ENCODE peak calls at places on chromosomes 5 and 9, in four cellular contexts. S is K562, N is H1, P is HepG2. Z is an unnamed sample.

GRCh38 chr5:138849439-138849838 is 25.7 kb downstream of the LRRTM2 start:
- DNase-seq in N (no peak), P (no peak), S (no peak), Z (no peak)

GRCh38 chr5:74286734-74287705 is 353.5 kb downstream of the ENC1 start:
- DNase-seq in P (no peak), S (no peak), N (no peak), Z (no peak)

GRCh38 chr5:150502106-150502505 is 5.8 kb upstream of the NDST1 start:
- DNase-seq in P (no peak), N (no peak), S (no peak), Z (no peak)

GRCh38 chr5:35822541-35822940 is 34.1 kb upstream of the IL7R start:
- DNase-seq in P (no peak), N (no peak), S (no peak), Z (no peak)

GRCh38 chr5:13659391-13659790 is 285.1 kb downstream of the DNAH5 start:
- DNase-seq in N (no peak), S (no peak), P (no peak), Z (no peak)

GRCh38 chr5:168066536-168067208 is 224.8 kb upstream of the WWC1 start:
- DNase-seq in N (no peak), P (no peak), S (no peak), Z (no peak)

GRCh38 chr9:97502222-97502983 is 937 bp downstream of the TMOD1 start:
- DNase-seq in S (peak; percentile 41), P (no peak), N (peak; percentile 75), Z (no peak)

GRCh38 chr5:97499605-97500004 is 316.6 kb upstream of the RIOK2 start:
- DNase-seq in N (no peak), S (no peak), P (no peak), Z (no peak)

GRCh38 chr5:37208883-37209808 is 40.0 kb downstream of the CPLANE1 start:
- DNase-seq in S (no peak), N (no peak), P (no peak), Z (no peak)

GRCh38 chr5:134100283-134101011 is 14.0 kb upstream of the TCF7 start:
- DNase-seq in S (no peak), P (no peak), N (peak; percentile 65), Z (no peak)

GRCh38 chr9:85723220-85723619 is 18.5 kb downstream of the AGTPBP1 start:
- DNase-seq in N (peak; percentile 77), S (no peak), P (peak; percentile 90), Z (no peak)

DNA sequence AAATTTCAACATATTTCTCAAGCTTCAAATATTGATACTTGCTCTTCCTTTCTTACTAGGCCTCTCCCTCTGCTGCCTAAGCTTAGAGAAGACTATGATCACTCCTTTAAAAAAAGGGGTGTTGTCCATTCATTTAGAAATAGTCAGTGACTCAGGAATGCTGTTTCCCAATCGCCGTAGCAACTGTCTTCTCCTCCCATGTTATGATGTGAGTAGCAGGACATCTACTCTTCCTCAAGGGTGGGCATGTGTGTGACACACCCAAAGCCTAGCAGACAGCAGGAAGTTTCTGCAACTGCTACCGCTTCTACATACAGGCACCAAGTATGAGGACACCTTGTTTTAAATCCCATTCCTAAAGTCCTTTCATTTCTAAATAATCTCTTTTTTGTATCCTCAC is 14.5 kb downstream of the DIAPH1 start:
- DNase-seq in N (no peak), P (peak; percentile 68), S (peak; percentile 86), Z (peak; percentile 70)
- TF ChIP-seq POLR2AphosphoS5 in N (no peak), P (no peak), S (peak; percentile 63), Z (no peak)

DNA sequence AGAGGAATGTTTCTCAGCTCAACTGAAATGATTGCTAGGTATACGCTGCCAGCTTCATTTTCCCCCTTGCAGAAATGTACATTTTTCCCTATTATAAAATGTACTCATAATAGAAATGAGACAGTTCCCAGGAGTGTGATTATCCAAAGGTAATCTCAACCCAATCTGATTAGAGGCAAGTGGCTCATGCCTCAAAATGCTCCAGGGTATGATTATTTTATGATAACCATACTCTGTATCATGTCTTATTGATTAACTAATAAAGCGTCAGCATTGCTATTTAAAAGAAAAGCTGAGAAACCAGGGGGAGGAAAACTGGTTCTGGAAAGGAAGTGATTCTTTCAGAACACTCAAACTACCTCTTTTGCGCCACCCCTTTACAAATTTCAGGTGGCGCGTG is 55.0 kb upstream of the SMIM15 start:
- DNase-seq in S (no peak), P (no peak), N (no peak), Z (no peak)
- TF ChIP-seq FOSL1 in S (no peak), P (no peak), N (no peak), Z (no peak)

GRCh38 chr9:19102631-19103345 is at the start of gene HAUS6:
- DNase-seq in P (peak; percentile 93), N (peak; percentile 88), S (peak; percentile 95), Z (peak; percentile 91)
- H3K4me3 ChIP-seq in P (peak within 1 kb of the TSS; percentile 81), N (peak within 1 kb of the TSS; percentile 100), S (peak within 1 kb of the TSS; percentile 89), Z (peak within 1 kb of the TSS; percentile 98)

GRCh38 chr5:94903719-94904118 is 285.2 kb downstream of the SLF1 start:
- DNase-seq in P (no peak), S (no peak), N (no peak), Z (no peak)
- TF ChIP-seq POLR2AphosphoS5 in P (no peak), S (no peak), N (no peak), Z (no peak)

GRCh38 chr5:81718300-81718699 is 32.6 kb downstream of the SSBP2 start:
- DNase-seq in S (peak; percentile 58), N (no peak), P (no peak), Z (no peak)
- TF ChIP-seq FOSL1 in S (no peak), N (no peak), P (no peak), Z (no peak)

GRCh38 chr5:124652892-124653441 is 93.5 kb downstream of the ZNF608 start:
- DNase-seq in S (no peak), N (no peak), P (no peak), Z (no peak)

GRCh38 chr5:124654418-124654817 is 92.0 kb downstream of the ZNF608 start:
- DNase-seq in S (peak; percentile 81), N (no peak), P (no peak), Z (no peak)

GRCh38 chr5:124658867-124659557 is 87.4 kb downstream of the ZNF608 start:
- DNase-seq in P (no peak), S (peak; percentile 61), N (no peak), Z (no peak)

GRCh38 chr5:124655211-124655880 is 91.1 kb downstream of the ZNF608 start:
- DNase-seq in P (no peak), S (no peak), N (no peak), Z (no peak)

DNA sequence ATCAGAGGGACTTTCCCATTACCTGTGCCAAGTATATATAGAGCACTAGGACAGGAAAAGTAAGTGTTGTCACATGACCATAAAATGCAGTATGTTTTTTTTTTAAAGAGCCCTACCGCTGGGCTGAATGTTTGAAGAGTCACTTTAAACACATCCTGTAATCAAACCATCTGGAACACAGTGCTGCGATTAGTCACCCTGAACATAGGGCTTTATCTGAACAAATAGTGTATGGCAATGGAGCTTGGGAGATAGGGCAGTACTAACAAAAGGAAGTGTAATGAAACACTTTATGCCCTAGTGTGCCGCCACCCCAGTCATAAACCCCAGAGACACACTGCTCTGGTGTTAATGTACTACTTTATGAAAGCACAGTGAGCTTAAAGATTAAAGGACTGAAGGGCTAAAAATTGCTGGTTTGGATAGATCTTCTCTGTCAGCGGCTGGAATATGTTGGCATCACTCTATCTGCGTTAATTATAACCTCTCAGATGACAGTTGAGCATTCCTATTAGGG is 90.4 kb downstream of the ZNF608 start:
- DNase-seq in N (no peak), S (peak; percentile 90), P (peak; percentile 97), Z (peak; percentile 78)
- H3K4me3 ChIP-seq in N (no peak overlapping the region), S (no peak overlapping the region), P (peak overlapping the region; percentile 22), Z (peak overlapping the region; percentile 47)

DNA sequence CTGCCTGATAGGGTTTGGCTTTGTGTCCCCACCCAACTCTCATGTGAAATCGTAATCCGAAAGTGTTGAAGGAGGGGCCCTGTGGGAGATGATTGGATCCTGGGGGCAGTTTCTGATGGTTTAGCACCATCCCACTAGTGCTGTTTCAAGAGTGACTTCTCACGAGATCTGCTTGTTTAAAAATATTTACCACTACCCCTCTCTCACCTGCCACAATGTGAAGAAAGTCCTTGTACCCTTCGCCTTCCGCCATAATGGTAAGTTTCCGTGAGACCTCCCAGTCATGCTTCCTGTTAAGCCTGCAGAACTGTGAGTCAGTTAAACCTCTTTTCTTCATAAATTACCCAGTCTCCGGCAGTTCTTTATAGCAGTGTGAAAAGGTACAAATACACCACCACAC is 2.7 kb upstream of the RFX3 start:
- DNase-seq in N (no peak), S (peak; percentile 78), P (no peak), Z (no peak)
- TF ChIP-seq POLR2AphosphoS5 in N (no peak), S (no peak), P (no peak), Z (no peak)

DNA sequence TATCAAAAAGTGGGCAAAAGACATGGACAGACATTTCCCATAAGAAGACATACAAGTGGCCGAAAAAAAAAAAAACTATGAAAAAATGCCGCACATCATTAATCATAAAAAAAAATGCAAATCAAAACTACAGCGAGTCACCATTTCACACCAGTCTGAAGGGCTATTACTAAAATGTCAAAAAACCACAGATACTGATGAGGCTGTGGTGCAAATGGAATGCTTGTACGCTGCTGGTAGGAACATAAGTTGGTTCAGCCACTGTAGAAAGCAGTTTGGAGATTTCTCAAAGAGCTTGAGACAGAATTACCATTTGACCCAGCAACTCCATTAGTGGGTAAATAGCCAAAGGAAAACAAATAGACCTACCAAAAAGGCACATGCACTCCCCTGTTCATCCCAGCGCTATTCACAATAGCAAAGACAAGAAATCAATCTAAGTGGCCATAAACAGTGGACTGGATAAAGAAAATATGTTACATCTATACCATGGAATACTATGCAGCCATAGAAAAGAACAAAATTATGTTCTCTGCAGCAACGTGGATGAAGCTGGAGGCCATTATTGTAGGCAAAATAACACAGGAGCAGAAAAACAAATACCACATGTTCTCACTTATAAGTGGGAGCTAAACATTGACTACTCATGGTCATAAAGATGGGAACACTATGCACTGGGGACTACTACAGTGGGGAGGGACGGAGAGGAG is 110.6 kb upstream of the BOD1 start:
- DNase-seq in N (no peak), P (no peak), S (no peak), Z (no peak)
- TF ChIP-seq FOSL1 in N (no peak), P (no peak), S (no peak), Z (no peak)

DNA sequence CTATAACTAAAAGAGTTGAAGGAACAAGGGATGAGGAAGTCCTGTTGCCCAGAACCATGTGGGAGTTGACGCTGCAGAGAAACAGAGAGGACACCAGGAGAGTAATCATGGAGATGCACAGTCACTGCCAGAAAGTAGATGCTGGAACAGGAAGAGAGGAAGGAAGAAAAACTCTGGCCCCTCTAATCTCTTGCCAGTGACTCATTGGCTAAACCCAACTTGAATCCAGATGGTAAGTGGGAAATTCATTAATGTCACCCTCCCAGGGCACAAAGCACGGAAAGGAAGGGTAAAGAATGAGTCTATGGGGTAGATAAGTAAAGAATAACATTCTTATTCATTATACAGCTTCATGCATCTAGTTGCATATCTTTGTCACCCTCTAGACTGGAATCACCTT is 631.9 kb downstream of the PRELID2 start:
- DNase-seq in N (no peak), P (no peak), S (no peak), Z (no peak)
- H3K4me3 ChIP-seq in N (no peak overlapping the region), P (no peak overlapping the region), S (no peak overlapping the region), Z (no peak overlapping the region)